ENCODE peak calls at places on chromosomes 1 and 21, in four cellular contexts. One of them, this sample, is unnamed.

GRCh38 chr1:183166439-183166838 is 19.6 kb upstream of the LAMC2 start:
- DNase-seq in upper lobe of left lung: no peak
- DNase-seq in K562: no peak
- DNase-seq in HCT116: no peak
- DNase-seq in this sample: no peak

GRCh38 chr1:161089251-161089924 is at the start of gene NECTIN4:
- DNase-seq in upper lobe of left lung: peak; percentile 75
- DNase-seq in K562: no peak
- DNase-seq in HCT116: no peak
- DNase-seq in this sample: peak; percentile 87

GRCh38 chr1:99657213-99658030 is 11.5 kb downstream of the PALMD start:
- DNase-seq in upper lobe of left lung: no peak
- DNase-seq in K562: no peak
- DNase-seq in HCT116: no peak
- DNase-seq in this sample: no peak

GRCh38 chr1:17286646-17287045 is 21.4 kb upstream of the PADI4 start:
- DNase-seq in upper lobe of left lung: no peak
- DNase-seq in K562: no peak
- DNase-seq in HCT116: no peak
- DNase-seq in this sample: no peak

GRCh38 chr1:53551428-53551995 is 92.3 kb downstream of the DMRTB1 start:
- DNase-seq in upper lobe of left lung: no peak
- DNase-seq in K562: no peak
- DNase-seq in HCT116: no peak
- DNase-seq in this sample: no peak

GRCh38 chr1:190439447-190439846 is 38.2 kb downstream of the BRINP3 start:
- DNase-seq in upper lobe of left lung: no peak
- DNase-seq in K562: no peak
- DNase-seq in HCT116: no peak
- DNase-seq in this sample: no peak

GRCh38 chr1:53540604-53541262 is 81.5 kb downstream of the DMRTB1 start:
- DNase-seq in upper lobe of left lung: no peak
- DNase-seq in K562: no peak
- DNase-seq in HCT116: no peak
- DNase-seq in this sample: no peak

GRCh38 chr1:244067893-244068292 is 16.8 kb downstream of the ZBTB18 start:
- DNase-seq in upper lobe of left lung: no peak
- DNase-seq in K562: no peak
- DNase-seq in HCT116: no peak
- DNase-seq in this sample: no peak

GRCh38 chr21:44857127-44857892 is 16.2 kb downstream of the PTTG1IP start:
- DNase-seq in upper lobe of left lung: no peak
- DNase-seq in K562: no peak
- DNase-seq in HCT116: no peak
- DNase-seq in this sample: no peak

GRCh38 chr1:93678966-93679480 is 2.6 kb downstream of the BCAR3 start:
- DNase-seq in upper lobe of left lung: no peak
- DNase-seq in K562: no peak
- DNase-seq in HCT116: no peak
- DNase-seq in this sample: no peak

GRCh38 chr1:93839307-93839706 is 39.7 kb downstream of the DNTTIP2 start:
- DNase-seq in upper lobe of left lung: no peak
- DNase-seq in K562: no peak
- DNase-seq in HCT116: no peak
- DNase-seq in this sample: no peak

GRCh38 chr1:169508432-169509338 is 22.9 kb upstream of the SLC19A2 start:
- DNase-seq in upper lobe of left lung: no peak
- DNase-seq in K562: peak; percentile 36
- DNase-seq in HCT116: no peak
- DNase-seq in this sample: no peak

GRCh38 chr21:35438643-35439404 is 389.7 kb upstream of the RUNX1 start:
- DNase-seq in upper lobe of left lung: no peak
- DNase-seq in K562: no peak
- DNase-seq in HCT116: no peak
- DNase-seq in this sample: peak; percentile 60

GRCh38 chr1:50750021-50750619 is 209.9 kb downstream of the FAF1 start:
- DNase-seq in upper lobe of left lung: no peak
- DNase-seq in K562: peak; percentile 22
- DNase-seq in HCT116: peak; percentile 10
- DNase-seq in this sample: no peak

GRCh38 chr1:54053745-54054437 is 483 bp downstream of the TCEANC2 start:
- DNase-seq in upper lobe of left lung: no peak
- DNase-seq in K562: peak; percentile 37
- DNase-seq in HCT116: no peak
- DNase-seq in this sample: no peak

GRCh38 chr1:219066631-219067349 is 106.9 kb upstream of the LYPLAL1 start:
- DNase-seq in upper lobe of left lung: no peak
- DNase-seq in K562: no peak
- DNase-seq in HCT116: peak; percentile 33
- DNase-seq in this sample: no peak
- TF ChIP-seq POLR2A in upper lobe of left lung: no peak
- TF ChIP-seq POLR2A in K562: no peak
- TF ChIP-seq POLR2A in HCT116: no peak
- TF ChIP-seq POLR2A in this sample: no peak

GRCh38 chr1:28917757-28918118 is 3.4 kb downstream of the EPB41 start:
- DNase-seq in upper lobe of left lung: no peak
- DNase-seq in K562: no peak
- DNase-seq in HCT116: no peak
- DNase-seq in this sample: no peak

GRCh38 chr1:28910379-28911125 is 3.8 kb upstream of the EPB41 start:
- DNase-seq in upper lobe of left lung: no peak
- DNase-seq in K562: no peak
- DNase-seq in HCT116: no peak
- DNase-seq in this sample: peak; percentile 4

GRCh38 chr1:28915036-28915895 is 897 bp downstream of the EPB41 start:
- DNase-seq in upper lobe of left lung: no peak
- DNase-seq in K562: no peak
- DNase-seq in HCT116: no peak
- DNase-seq in this sample: peak; percentile 37

GRCh38 chr1:28913786-28914227 is 562 bp upstream of the EPB41 start:
- DNase-seq in upper lobe of left lung: no peak
- DNase-seq in K562: no peak
- DNase-seq in HCT116: no peak
- DNase-seq in this sample: no peak

DNA sequence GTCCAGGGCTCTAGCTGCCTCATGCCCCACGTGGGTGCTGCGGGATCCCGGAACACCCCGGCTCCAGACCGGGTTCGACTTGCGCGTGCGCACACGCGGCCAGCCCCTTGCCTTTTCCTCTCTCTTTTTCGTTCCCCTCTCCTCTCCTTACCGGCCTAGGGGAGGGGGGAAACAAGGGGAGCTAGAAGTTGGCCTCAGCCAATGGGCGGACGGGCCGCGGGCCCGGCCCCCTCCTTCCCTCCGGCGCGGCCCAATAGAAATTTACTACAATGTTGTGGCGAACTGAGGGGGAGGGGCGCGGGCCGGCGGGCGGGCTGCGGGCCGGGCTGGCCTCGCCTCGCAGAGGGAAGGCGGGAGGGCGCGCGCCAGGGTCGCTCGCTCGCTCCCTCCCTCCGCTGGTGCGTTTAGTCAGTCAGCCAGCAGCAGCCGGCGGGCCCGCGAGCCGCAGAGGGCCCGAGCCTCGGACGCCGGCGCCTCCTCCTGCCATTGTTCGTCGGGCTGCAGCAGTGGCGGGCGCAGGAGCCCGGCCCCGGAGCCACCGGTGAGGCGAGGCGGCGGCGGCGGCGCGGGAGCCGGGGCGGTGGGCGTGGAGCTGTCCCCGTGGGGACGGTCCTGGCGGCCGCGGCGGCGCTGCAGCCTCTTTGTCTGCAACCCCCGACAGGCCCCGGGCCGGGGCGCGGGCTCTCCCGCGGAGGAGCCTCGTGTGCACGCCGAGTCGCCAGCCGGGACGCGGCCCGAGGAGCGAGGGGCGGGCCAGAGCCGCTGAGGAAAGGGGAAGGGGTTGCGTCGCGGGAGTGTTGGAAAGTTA is at the start of gene EPB41:
- DNase-seq in upper lobe of left lung: peak; percentile 98
- DNase-seq in K562: peak; percentile 99
- DNase-seq in HCT116: peak; percentile 79
- DNase-seq in this sample: peak; percentile 92
- TF ChIP-seq POLR2AphosphoS5 in upper lobe of left lung: no peak
- TF ChIP-seq POLR2AphosphoS5 in K562: no peak
- TF ChIP-seq POLR2AphosphoS5 in HCT116: no peak
- TF ChIP-seq POLR2AphosphoS5 in this sample: peak; percentile 61

GRCh38 chr1:4594286-4594991 is 60.0 kb upstream of the AJAP1 start:
- DNase-seq in upper lobe of left lung: no peak
- DNase-seq in K562: no peak
- DNase-seq in HCT116: no peak
- DNase-seq in this sample: no peak
- TF ChIP-seq CTCF in upper lobe of left lung: no peak
- TF ChIP-seq CTCF in K562: no peak
- TF ChIP-seq CTCF in HCT116: peak; percentile 9
- TF ChIP-seq CTCF in this sample: no peak

DNA sequence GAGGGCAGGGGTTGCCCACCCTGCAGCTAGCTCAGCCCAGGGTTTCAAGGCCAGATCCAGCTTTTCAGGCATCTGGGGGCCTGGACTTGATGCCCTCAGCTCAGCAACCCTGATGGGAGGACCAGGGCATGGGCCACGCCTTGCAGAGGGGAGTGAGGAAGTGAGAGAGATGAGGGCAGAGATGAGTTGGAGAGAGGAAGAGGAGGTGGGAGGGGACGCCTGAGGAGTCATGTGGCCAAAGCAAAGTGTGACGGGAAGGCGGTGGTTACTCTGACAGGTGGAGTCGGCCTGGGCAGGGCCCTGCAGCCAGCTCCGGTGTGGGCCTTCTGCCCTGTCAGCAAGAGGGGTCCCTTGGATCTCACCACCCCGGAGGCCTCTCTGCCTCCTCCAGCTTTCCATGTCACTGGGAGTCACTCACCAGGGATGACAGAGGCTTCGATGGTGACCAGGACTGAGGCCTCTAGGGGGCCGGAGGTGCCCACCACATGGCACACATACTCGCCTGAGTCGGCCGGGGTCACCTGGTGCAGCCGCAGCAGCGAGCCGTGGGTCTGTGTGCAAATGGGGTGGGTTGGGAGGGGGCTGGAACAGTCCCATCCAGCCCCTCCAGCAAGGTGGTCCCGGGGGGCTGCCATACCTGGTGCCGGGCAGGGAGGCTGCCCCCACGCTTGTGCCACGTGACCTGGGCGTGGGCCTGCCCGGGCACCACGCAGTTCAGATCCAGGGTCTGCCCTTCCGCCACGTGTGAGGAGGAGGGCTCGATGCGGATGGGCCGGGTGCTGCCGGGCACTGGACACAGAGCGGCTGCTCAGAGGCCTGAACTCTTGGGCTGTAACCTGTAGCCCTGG is 40.4 kb downstream of the LDLRAD2 start:
- DNase-seq in upper lobe of left lung: peak; percentile 81
- DNase-seq in K562: no peak
- DNase-seq in HCT116: no peak
- DNase-seq in this sample: no peak
- TF ChIP-seq POLR2A in upper lobe of left lung: no peak
- TF ChIP-seq POLR2A in K562: no peak
- TF ChIP-seq POLR2A in HCT116: no peak
- TF ChIP-seq POLR2A in this sample: no peak

DNA sequence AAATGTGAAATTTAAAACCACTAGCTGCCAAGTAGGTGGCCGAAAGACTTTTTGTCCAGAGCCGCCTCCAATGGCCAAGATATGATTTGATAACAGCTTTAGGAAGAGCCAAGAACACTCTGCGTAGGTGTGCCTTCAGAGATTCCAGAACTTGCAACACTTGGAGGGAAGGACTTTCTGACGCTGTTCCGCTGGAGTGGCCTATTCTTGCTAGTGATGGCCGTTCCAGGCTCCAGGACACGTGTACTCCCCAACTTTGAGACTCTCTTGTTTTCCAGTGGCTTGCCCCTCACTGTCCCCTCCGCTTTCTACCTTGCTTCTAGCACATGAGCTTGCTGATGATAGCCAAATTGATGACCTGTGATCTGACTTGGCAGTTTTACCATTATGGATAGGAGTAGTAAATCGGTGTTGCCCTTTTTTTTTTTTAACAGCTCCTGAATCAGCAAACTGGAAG is 992 bp downstream of the PRDX6 start:
- DNase-seq in upper lobe of left lung: no peak
- DNase-seq in K562: peak; percentile 60
- DNase-seq in HCT116: peak; percentile 12
- DNase-seq in this sample: peak; percentile 58
- TF ChIP-seq POLR2AphosphoS5 in upper lobe of left lung: peak; percentile 64
- TF ChIP-seq POLR2AphosphoS5 in K562: no peak
- TF ChIP-seq POLR2AphosphoS5 in HCT116: peak; percentile 25
- TF ChIP-seq POLR2AphosphoS5 in this sample: peak; percentile 64

GRCh38 chr21:31213787-31214186 is 130.3 kb downstream of the TIAM1 start:
- DNase-seq in upper lobe of left lung: no peak
- DNase-seq in K562: no peak
- DNase-seq in HCT116: no peak
- DNase-seq in this sample: no peak
- TF ChIP-seq CTCF in upper lobe of left lung: no peak
- TF ChIP-seq CTCF in K562: no peak
- TF ChIP-seq CTCF in HCT116: peak; percentile 20
- TF ChIP-seq CTCF in this sample: no peak

GRCh38 chr1:208161656-208162375 is 82.4 kb downstream of the PLXNA2 start:
- DNase-seq in upper lobe of left lung: no peak
- DNase-seq in K562: no peak
- DNase-seq in HCT116: no peak
- DNase-seq in this sample: no peak
- TF ChIP-seq POLR2A in upper lobe of left lung: no peak
- TF ChIP-seq POLR2A in K562: no peak
- TF ChIP-seq POLR2A in HCT116: no peak
- TF ChIP-seq POLR2A in this sample: no peak